ENCODE peak calls at places on chromosomes 1 and 21, in four cellular contexts. X, Y, B and R are unnamed samples.

GRCh38 chr1:55378582-55378981 is 163.4 kb upstream of the USP24 start:
- DNase-seq in X (no peak), Y (no peak), B (peak; percentile 70), R (peak; percentile 91)

GRCh38 chr1:206796984-206797402 is 24.7 kb upstream of the IL10 start:
- DNase-seq in X (no peak), Y (no peak), B (no peak), R (no peak)

GRCh38 chr1:189606795-189607476 is 870.7 kb downstream of the BRINP3 start:
- DNase-seq in X (no peak), Y (no peak), B (no peak), R (no peak)

GRCh38 chr21:28159396-28159795 is 833.3 kb downstream of the LTN1 start:
- DNase-seq in X (no peak), Y (no peak), B (no peak), R (no peak)

GRCh38 chr21:15472108-15472507 is 257.7 kb upstream of the USP25 start:
- DNase-seq in X (no peak), Y (no peak), B (no peak), R (no peak)

GRCh38 chr1:21703318-21703963 is 34.3 kb upstream of the RAP1GAP start:
- DNase-seq in X (no peak), Y (no peak), B (peak; percentile 23), R (no peak)

GRCh38 chr1:78688701-78689100 is 39.1 kb downstream of the IFI44 start:
- DNase-seq in X (no peak), Y (no peak), B (no peak), R (no peak)

GRCh38 chr1:110634455-110635281 is 28.5 kb upstream of the KCNA2 start:
- DNase-seq in X (peak; percentile 49), Y (no peak), B (no peak), R (peak; percentile 17)

GRCh38 chr1:46248122-46248920 is 758 bp downstream of the RAD54L start:
- DNase-seq in X (no peak), Y (no peak), B (peak; percentile 74), R (peak; percentile 82)

GRCh38 chr1:36306902-36307456 is 811 bp downstream of the SH3D21 start:
- DNase-seq in X (peak; percentile 83), Y (peak; percentile 87), B (peak; percentile 99), R (peak; percentile 98)

GRCh38 chr1:232571523-232571922 is 58.4 kb downstream of the SIPA1L2 start:
- DNase-seq in X (no peak), Y (no peak), B (no peak), R (no peak)

GRCh38 chr1:15282038-15282437 is 35.0 kb downstream of the FHAD1 start:
- DNase-seq in X (no peak), Y (no peak), B (no peak), R (peak; percentile 38)

GRCh38 chr1:113191579-113192076 is 118.6 kb downstream of the LRIG2 start:
- DNase-seq in X (no peak), Y (no peak), B (no peak), R (no peak)

GRCh38 chr1:912740-913301 is 10.9 kb upstream of the SAMD11 start:
- DNase-seq in X (no peak), Y (no peak), B (peak; percentile 76), R (peak; percentile 83)

GRCh38 chr1:231278100-231278790 is 37.2 kb downstream of the GNPAT start:
- DNase-seq in X (no peak), Y (no peak), B (peak; percentile 26), R (no peak)

GRCh38 chr1:91617242-91617837 is 116.7 kb downstream of the CDC7 start:
- DNase-seq in X (no peak), Y (no peak), B (peak; percentile 63), R (peak; percentile 89)

GRCh38 chr1:60984066-60984799 is 98.1 kb upstream of the NFIA start:
- DNase-seq in X (no peak), Y (no peak), B (no peak), R (no peak)

GRCh38 chr21:36261459-36261858 is 58.5 kb upstream of the MORC3 start:
- DNase-seq in X (no peak), Y (no peak), B (no peak), R (no peak)

GRCh38 chr21:28867401-28867800 is 125.3 kb downstream of the LTN1 start:
- DNase-seq in X (no peak), Y (no peak), B (no peak), R (no peak)

GRCh38 chr1:41391834-41392527 is 30.7 kb downstream of the FOXO6 start:
- DNase-seq in X (no peak), Y (no peak), B (no peak), R (no peak)